ENCODE peak calls at places on chromosomes 2 and 18, in four cellular contexts. T is hepatocyte, Z is fibroblast of the aortic adventitia, E is AG10803. B is an unnamed sample.

GRCh38 chr2:50018938-50019337 is 864.6 kb upstream of the FSHR start:
- DNase-seq in T (no peak), Z (no peak), E (no peak), B (no peak)

GRCh38 chr2:150475479-150476212 is 11.8 kb downstream of the RND3 start:
- DNase-seq in T (no peak), Z (peak; percentile 15), E (no peak), B (no peak)

GRCh38 chr2:233989221-233989620 is 61.3 kb upstream of the SPP2 start:
- DNase-seq in T (no peak), Z (no peak), E (no peak), B (no peak)

GRCh38 chr2:196176142-196176738 is 4.9 kb upstream of the STK17B start:
- DNase-seq in T (no peak), Z (no peak), E (no peak), B (no peak)

GRCh38 chr2:172256886-172257285 is 154.2 kb upstream of the DLX2 start:
- DNase-seq in T (no peak), Z (peak; percentile 26), E (no peak), B (no peak)

GRCh38 chr18:70149616-70150301 is 55.7 kb downstream of the RTTN start:
- DNase-seq in T (no peak), Z (no peak), E (no peak), B (no peak)

GRCh38 chr2:47050762-47051161 is 104.3 kb downstream of the STPG4 start:
- DNase-seq in T (no peak), Z (no peak), E (no peak), B (no peak)

GRCh38 chr2:236010920-236011685 is 157.1 kb downstream of the GBX2 start:
- DNase-seq in T (no peak), Z (no peak), E (no peak), B (no peak)

GRCh38 chr2:150142561-150142960 is 344.9 kb downstream of the RND3 start:
- DNase-seq in T (no peak), Z (peak; percentile 69), E (peak; percentile 54), B (no peak)

GRCh38 chr2:27606611-27607010 is 22.2 kb downstream of the CCDC121 start:
- DNase-seq in T (no peak), Z (no peak), E (no peak), B (no peak)

GRCh38 chr2:11677146-11678055 is 7.4 kb upstream of the NTSR2 start:
- DNase-seq in T (no peak), Z (no peak), E (no peak), B (no peak)

GRCh38 chr2:201642086-201642578 is 1.2 kb downstream of the TMEM237 start:
- DNase-seq in T (no peak), Z (no peak), E (no peak), B (no peak)

GRCh38 chr2:6855860-6856547 is 9.7 kb downstream of the CMPK2 start:
- DNase-seq in T (no peak), Z (no peak), E (no peak), B (no peak)

GRCh38 chr2:44195714-44196113 is 27.0 kb downstream of the PPM1B start:
- DNase-seq in T (no peak), Z (no peak), E (no peak), B (no peak)

GRCh38 chr2:102050854-102051391 is 59.2 kb downstream of the IL1R2 start:
- DNase-seq in T (peak; percentile 66), Z (peak; percentile 99), E (peak; percentile 85), B (no peak)

GRCh38 chr2:97355176-97355575 is 234.5 kb downstream of the ANKRD36B start:
- DNase-seq in T (no peak), Z (no peak), E (no peak), B (no peak)

GRCh38 chr2:97354576-97354975 is 235.1 kb downstream of the ANKRD36B start:
- DNase-seq in T (no peak), Z (no peak), E (no peak), B (no peak)

GRCh38 chr2:97360202-97360601 is 229.5 kb downstream of the ANKRD36B start:
- DNase-seq in T (no peak), Z (no peak), E (no peak), B (no peak)

DNA sequence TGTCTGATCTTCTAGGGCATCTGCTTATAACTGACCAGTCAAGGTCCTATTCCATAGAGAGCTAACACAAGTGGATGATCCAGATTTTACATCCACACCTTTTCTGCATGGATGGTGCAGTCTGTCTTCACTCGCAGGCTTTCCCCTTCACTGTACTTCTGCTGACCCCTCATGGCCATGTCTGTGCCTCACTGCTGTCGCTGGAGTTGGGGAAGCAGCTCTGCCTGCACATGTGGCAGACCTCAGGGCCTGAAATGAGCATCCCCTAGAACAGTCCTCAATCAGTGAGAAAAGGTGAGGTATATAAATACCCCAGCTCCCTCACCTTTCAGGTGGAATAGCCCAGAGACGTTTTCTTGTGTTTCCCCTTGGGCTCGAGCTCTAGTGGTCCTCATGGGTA is 233.8 kb downstream of the ANKRD36B start:
- DNase-seq in T (no peak), Z (no peak), E (no peak), B (no peak)
- TF ChIP-seq CTCF in T (no peak), Z (no peak), E (no peak), B (no peak)

GRCh38 chr2:241994086-241994485 is 124.6 kb downstream of the RTP5 start:
- DNase-seq in T (no peak), Z (no peak), E (no peak), B (no peak)
- TF ChIP-seq CTCF in T (no peak), Z (no peak), E (no peak), B (no peak)

GRCh38 chr2:232982926-232983668 is 30.0 kb downstream of the NGEF start:
- DNase-seq in T (no peak), Z (no peak), E (no peak), B (no peak)
- TF ChIP-seq CTCF in T (no peak), Z (no peak), E (no peak), B (no peak)

DNA sequence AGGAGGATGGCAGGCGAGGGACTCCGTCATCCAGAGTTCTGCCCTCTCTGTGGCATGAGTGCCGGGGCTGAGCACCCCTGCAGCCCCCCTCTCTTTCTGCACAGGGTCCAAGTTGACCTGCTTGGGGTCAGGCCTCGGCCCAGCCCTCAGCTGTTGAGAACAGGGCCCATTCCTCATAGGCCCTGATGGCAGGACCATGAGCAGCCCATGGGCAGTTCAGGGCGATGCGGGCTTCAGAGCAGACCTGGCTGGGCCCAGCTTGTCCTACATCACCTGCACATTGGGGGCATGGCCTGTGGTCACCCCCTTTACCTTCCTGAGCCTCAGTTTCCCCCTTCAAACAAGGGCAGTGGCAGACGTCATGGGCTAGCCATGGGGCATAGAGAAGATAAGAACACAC is 238.1 kb downstream of the SEPTIN10 start:
- DNase-seq in T (no peak), Z (no peak), E (no peak), B (no peak)
- TF ChIP-seq CTCF in T (no peak), Z (no peak), E (no peak), B (no peak)

GRCh38 chr18:63890950-63891304 is 3.4 kb downstream of the SERPINB2 start:
- DNase-seq in T (no peak), Z (no peak), E (no peak), B (no peak)
- TF ChIP-seq CTCF in T (peak; percentile 21), Z (no peak), E (peak; percentile 35), B (no peak)

GRCh38 chr2:18883626-18884456 is 294.5 kb upstream of the NT5C1B start:
- DNase-seq in T (no peak), Z (peak; percentile 35), E (peak; percentile 35), B (no peak)
- TF ChIP-seq CTCF in T (peak; percentile 27), Z (peak; percentile 37), E (peak; percentile 59), B (no peak)

B was measured in omental fat pad.